ENCODE peak calls at places on chromosomes 4 and X, in seven cellular contexts. Y is heart right ventricle; Q is CD4-positive, alpha-beta T cell; F is NCI-H1694 treated with DMSO at 0.1 percent for 48 hours; N is naive thymus-derived CD8-positive, alpha-beta T cell; E is HEK293T; V is GM19239. I is an unnamed sample.

GRCh38 chr4:181971973-181972372 is 271.2 kb upstream of the TENM3 start:
- DNase-seq in Y (no peak), Q (no peak), F (no peak), N (no peak), E (no peak), V (no peak), I (no peak)

GRCh38 chrX:12919620-12920019 is 13.2 kb downstream of the TLR8 start:
- DNase-seq in Y (no peak), Q (no peak), F (no peak), N (no peak), E (no peak), V (no peak), I (no peak)

GRCh38 chr4:6366581-6366980 is 96.9 kb downstream of the WFS1 start:
- DNase-seq in Y (no peak), Q (no peak), F (no peak), N (no peak), E (no peak), V (no peak), I (no peak)

GRCh38 chr4:76197971-76198410 is 15.6 kb downstream of the SCARB2 start:
- DNase-seq in Y (no peak), Q (no peak), F (peak), N (peak), E (no peak), V (no peak), I (no peak)

GRCh38 chr4:101075536-101075935 is 271.8 kb downstream of the PPP3CA start:
- DNase-seq in Y (no peak), Q (no peak), F (peak), N (no peak), E (no peak), V (no peak), I (no peak)

GRCh38 chr4:89295415-89295927 is 12.1 kb downstream of the GPRIN3 start:
- DNase-seq in Y (no peak), Q (no peak), F (no peak), N (no peak), E (no peak), V (no peak), I (no peak)

GRCh38 chrX:56026816-56027215 is 205.3 kb upstream of the KLF8 start:
- DNase-seq in Y (no peak), Q (no peak), F (no peak), N (no peak), E (no peak), V (no peak), I (no peak)

GRCh38 chr4:173195132-173195531 is 26.5 kb downstream of the GALNT7 start:
- DNase-seq in Y (no peak), Q (no peak), F (no peak), N (no peak), E (no peak), V (no peak), I (no peak)

GRCh38 chrX:120264315-120264714 is 13.7 kb downstream of the ZBTB33 start:
- DNase-seq in Y (no peak), Q (no peak), F (no peak), N (no peak), E (no peak), V (no peak), I (no peak)

GRCh38 chr4:112589207-112589606 is 47.5 kb downstream of the ZGRF1 start:
- DNase-seq in Y (no peak), Q (no peak), F (no peak), N (no peak), E (no peak), V (no peak), I (no peak)

GRCh38 chr4:128830906-128831525 is 21.5 kb downstream of the JADE1 start:
- DNase-seq in Y (no peak), Q (no peak), F (no peak), N (no peak), E (no peak), V (no peak), I (no peak)

GRCh38 chr4:182825786-182826185 is 91.4 kb downstream of the DCTD start:
- DNase-seq in Y (no peak), Q (no peak), F (no peak), N (no peak), E (no peak), V (no peak), I (no peak)

GRCh38 chrX:101078716-101079115 is at the start of gene TMEM35A:
- DNase-seq in Y (no peak), Q (no peak), F (peak), N (no peak), E (no peak), V (no peak), I (no peak)

GRCh38 chr4:1043658-1044468 is 32.4 kb downstream of the FGFRL1 start:
- DNase-seq in Y (peak), Q (no peak), F (no peak), N (no peak), E (no peak), V (no peak), I (no peak)

GRCh38 chr4:14196141-14196540 is 568.6 kb upstream of the BOD1L1 start:
- DNase-seq in Y (peak), Q (no peak), F (no peak), N (no peak), E (peak), V (no peak), I (no peak)

GRCh38 chr4:8555716-8556115 is 24.5 kb upstream of the GPR78 start:
- DNase-seq in Y (no peak), Q (no peak), F (no peak), N (no peak), E (no peak), V (no peak), I (no peak)

GRCh38 chr4:75542824-75543223 is 13.0 kb upstream of the ODAPH start:
- DNase-seq in Y (no peak), Q (no peak), F (no peak), N (no peak), E (no peak), V (no peak), I (no peak)

GRCh38 chr4:56531823-56532222 is 26.2 kb downstream of the ARL9 start:
- DNase-seq in Y (no peak), Q (no peak), F (no peak), N (no peak), E (no peak), V (no peak), I (no peak)

GRCh38 chr4:150501983-150502382 is 80.0 kb upstream of the MAB21L2 start:
- DNase-seq in Y (no peak), Q (no peak), F (no peak), N (no peak), E (no peak), V (no peak), I (no peak)

GRCh38 chr4:69323284-69323683 is 43.0 kb downstream of the UGT2B28 start:
- DNase-seq in Y (no peak), Q (no peak), F (no peak), N (no peak), E (no peak), V (no peak), I (no peak)

GRCh38 chrX:17732138-17732783 is 5.0 kb upstream of the SCML1 start:
- DNase-seq in Y (no peak), Q (no peak), F (no peak), N (no peak), E (no peak), V (no peak), I (no peak)

GRCh38 chrX:68196939-68197791 is 236.1 kb downstream of the OPHN1 start:
- DNase-seq in Y (peak), Q (peak), F (peak), N (peak), E (peak), V (peak), I (no peak)

GRCh38 chrX:69361286-69361926 is 142.7 kb upstream of the NALF2 start:
- DNase-seq in Y (no peak), Q (no peak), F (no peak), N (no peak), E (no peak), V (no peak), I (no peak)

GRCh38 chr4:140084426-140084825 is 69.6 kb downstream of the MAML3 start:
- DNase-seq in Y (no peak), Q (no peak), F (no peak), N (no peak), E (no peak), V (no peak), I (no peak)

GRCh38 chrX:132615396-132616131 is 126.7 kb upstream of the MBNL3 start:
- DNase-seq in Y (peak), Q (peak), F (no peak), N (peak), E (peak), V (no peak), I (no peak)

GRCh38 chr4:151783867-151784266 is 23.1 kb upstream of the GATB start:
- DNase-seq in Y (no peak), Q (no peak), F (no peak), N (no peak), E (no peak), V (no peak), I (no peak)

GRCh38 chrX:9510366-9510765 is 45.5 kb downstream of the TBL1X start:
- DNase-seq in Y (no peak), Q (no peak), F (no peak), N (no peak), E (no peak), V (no peak), I (no peak)

GRCh38 chr4:23728393-23728792 is 161.5 kb downstream of the PPARGC1A start:
- DNase-seq in Y (no peak), Q (no peak), F (no peak), N (no peak), E (no peak), V (no peak), I (no peak)

GRCh38 chrX:39516399-39516798 is 581.4 kb downstream of the BCOR start:
- DNase-seq in Y (no peak), Q (no peak), F (peak), N (no peak), E (no peak), V (no peak), I (no peak)

GRCh38 chr4:114599231-114600065 is 841 bp downstream of the UGT8 start:
- DNase-seq in Y (no peak), Q (no peak), F (peak), N (no peak), E (peak), V (no peak), I (no peak)

GRCh38 chrX:12881914-12882313 is 15.0 kb downstream of the TLR7 start:
- DNase-seq in Y (no peak), Q (no peak), F (no peak), N (no peak), E (no peak), V (no peak), I (peak)

GRCh38 chr4:177419416-177419815 is 22.8 kb downstream of the AGA start:
- DNase-seq in Y (no peak), Q (no peak), F (no peak), N (no peak), E (no peak), V (no peak), I (no peak)

GRCh38 chr4:89482248-89482647 is 174.6 kb upstream of the GPRIN3 start:
- DNase-seq in Y (no peak), Q (no peak), F (peak), N (no peak), E (peak), V (no peak), I (no peak)

GRCh38 chrX:120125444-120125843 is 9.7 kb upstream of the RHOXF1 start:
- DNase-seq in Y (peak), Q (no peak), F (no peak), N (no peak), E (no peak), V (no peak), I (no peak)

I was measured in GM12878.